ENCODE peak calls at places on chromosome 15, in seven cellular contexts. A is colonic mucosa, B is thyroid gland, H is body of pancreas, K is A549, Y is A673, E is spleen. T is an unnamed sample.

GRCh38 chr15:58981808-58982475 is 5.5 kb upstream of the RNF111 start:
- DNase-seq in A (no peak), B (no peak), H (no peak), K (no peak), Y (no peak), E (no peak), T (no peak)

GRCh38 chr15:101042320-101042719 is 123.2 kb downstream of the LRRK1 start:
- DNase-seq in A (peak), B (no peak), H (peak), K (no peak), Y (no peak), E (peak), T (peak)

GRCh38 chr15:60184579-60184978 is 180.5 kb downstream of the FOXB1 start:
- DNase-seq in A (no peak), B (peak), H (no peak), K (no peak), Y (no peak), E (no peak), T (no peak)

GRCh38 chr15:60218256-60218655 is 179.5 kb downstream of the ANXA2 start:
- DNase-seq in A (no peak), B (no peak), H (no peak), K (no peak), Y (no peak), E (no peak), T (no peak)

GRCh38 chr15:95872366-95872771 is 458.1 kb upstream of the NR2F2 start:
- DNase-seq in A (no peak), B (no peak), H (no peak), K (no peak), Y (no peak), E (no peak), T (no peak)

GRCh38 chr15:81333363-81333762 is 9.4 kb upstream of the STARD5 start:
- DNase-seq in A (no peak), B (no peak), H (no peak), K (no peak), Y (no peak), E (no peak), T (no peak)

GRCh38 chr15:58246041-58246440 is 107.9 kb downstream of the AQP9 start:
- DNase-seq in A (no peak), B (no peak), H (no peak), K (no peak), Y (no peak), E (no peak), T (no peak)

GRCh38 chr15:41919201-41919820 is 25.5 kb upstream of the SPTBN5 start:
- DNase-seq in A (no peak), B (no peak), H (peak), K (no peak), Y (no peak), E (peak), T (no peak)

GRCh38 chr15:80942746-80943565 is 46.7 kb downstream of the MESD start:
- DNase-seq in A (no peak), B (peak), H (no peak), K (no peak), Y (no peak), E (no peak), T (no peak)

GRCh38 chr15:93384886-93385285 is 295.9 kb upstream of the RGMA start:
- DNase-seq in A (no peak), B (no peak), H (no peak), K (no peak), Y (no peak), E (no peak), T (no peak)

GRCh38 chr15:58666957-58667356 is 82.5 kb downstream of the ADAM10 start:
- DNase-seq in A (no peak), B (no peak), H (no peak), K (no peak), Y (no peak), E (no peak), T (no peak)

GRCh38 chr15:44265757-44266156 is 22.8 kb upstream of the GOLM2 start:
- DNase-seq in A (no peak), B (no peak), H (no peak), K (no peak), Y (peak), E (no peak), T (no peak)

GRCh38 chr15:24961967-24962366 is 7.2 kb downstream of the SNRPN start:
- DNase-seq in A (no peak), B (no peak), H (no peak), K (no peak), Y (no peak), E (no peak), T (no peak)

GRCh38 chr15:82570721-82571519 is 30.7 kb upstream of the RPS17 start:
- DNase-seq in A (no peak), B (no peak), H (no peak), K (no peak), Y (no peak), E (no peak), T (no peak)

GRCh38 chr15:59738676-59739075 is 49.6 kb upstream of the BNIP2 start:
- DNase-seq in A (no peak), B (no peak), H (no peak), K (no peak), Y (no peak), E (no peak), T (no peak)

GRCh38 chr15:25863067-25863967 is at the start of gene ATP10A:
- DNase-seq in A (no peak), B (no peak), H (no peak), K (no peak), Y (no peak), E (no peak), T (no peak)

GRCh38 chr15:87348746-87349145 is 907.8 kb downstream of the NTRK3 start:
- DNase-seq in A (no peak), B (no peak), H (no peak), K (no peak), Y (no peak), E (no peak), T (no peak)

GRCh38 chr15:97745481-97746071 is 214.9 kb upstream of the ARRDC4 start:
- DNase-seq in A (peak), B (no peak), H (peak), K (peak), Y (peak), E (no peak), T (no peak)

GRCh38 chr15:68621535-68621934 is 42.7 kb downstream of the CORO2B start:
- DNase-seq in A (no peak), B (no peak), H (no peak), K (no peak), Y (no peak), E (no peak), T (no peak)

GRCh38 chr15:68618339-68619302 is 39.8 kb downstream of the CORO2B start:
- DNase-seq in A (no peak), B (no peak), H (no peak), K (no peak), Y (no peak), E (no peak), T (no peak)

GRCh38 chr15:68620721-68621528 is 42.1 kb downstream of the CORO2B start:
- DNase-seq in A (peak), B (peak), H (peak), K (no peak), Y (peak), E (no peak), T (no peak)

GRCh38 chr15:68617777-68618176 is 39.0 kb downstream of the CORO2B start:
- DNase-seq in A (no peak), B (no peak), H (no peak), K (no peak), Y (no peak), E (no peak), T (no peak)

DNA sequence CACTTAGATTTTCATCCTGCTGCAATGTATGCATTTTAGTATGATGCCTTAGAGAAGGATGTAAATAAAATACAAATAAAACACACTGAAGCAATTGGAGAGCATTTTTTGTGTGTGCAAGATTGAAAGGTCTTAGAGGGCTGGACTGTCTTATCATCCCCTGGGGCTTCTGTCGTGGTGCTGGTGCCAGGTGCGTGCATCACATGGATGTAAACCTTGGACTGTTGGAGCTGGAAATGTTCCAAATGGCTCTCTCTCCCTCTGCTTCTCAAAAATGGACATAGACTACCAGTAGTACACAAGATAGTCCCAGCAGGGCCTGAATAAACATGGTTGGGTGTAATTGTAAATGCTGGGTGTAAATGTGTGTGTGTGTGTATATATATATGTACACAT is 40.5 kb downstream of the CORO2B start:
- DNase-seq in A (no peak), B (no peak), H (no peak), K (no peak), Y (no peak), E (no peak), T (no peak)
- H3K27ac ChIP-seq in A (no peak), B (no peak), H (no peak), K (no peak), Y (no peak), E (no peak), T (no peak)

GRCh38 chr15:62348528-62349087 is 183.5 kb upstream of the C2CD4B start:
- DNase-seq in A (no peak), B (no peak), H (no peak), K (no peak), Y (no peak), E (no peak), T (no peak)

GRCh38 chr15:62346168-62346567 is 181.1 kb upstream of the C2CD4B start:
- DNase-seq in A (no peak), B (no peak), H (no peak), K (no peak), Y (no peak), E (no peak), T (no peak)

GRCh38 chr15:62344806-62345539 is 179.9 kb upstream of the C2CD4B start:
- DNase-seq in A (peak), B (peak), H (peak), K (peak), Y (peak), E (peak), T (no peak)

GRCh38 chr15:62350744-62351143 is 185.7 kb upstream of the C2CD4B start:
- DNase-seq in A (no peak), B (no peak), H (no peak), K (no peak), Y (no peak), E (no peak), T (no peak)

GRCh38 chr15:62348119-62348518 is 183.0 kb upstream of the C2CD4B start:
- DNase-seq in A (no peak), B (no peak), H (no peak), K (no peak), Y (no peak), E (no peak), T (no peak)
- H3K27ac ChIP-seq in A (peak), B (no peak), H (no peak), K (no peak), Y (no peak), E (no peak), T (no peak)

DNA sequence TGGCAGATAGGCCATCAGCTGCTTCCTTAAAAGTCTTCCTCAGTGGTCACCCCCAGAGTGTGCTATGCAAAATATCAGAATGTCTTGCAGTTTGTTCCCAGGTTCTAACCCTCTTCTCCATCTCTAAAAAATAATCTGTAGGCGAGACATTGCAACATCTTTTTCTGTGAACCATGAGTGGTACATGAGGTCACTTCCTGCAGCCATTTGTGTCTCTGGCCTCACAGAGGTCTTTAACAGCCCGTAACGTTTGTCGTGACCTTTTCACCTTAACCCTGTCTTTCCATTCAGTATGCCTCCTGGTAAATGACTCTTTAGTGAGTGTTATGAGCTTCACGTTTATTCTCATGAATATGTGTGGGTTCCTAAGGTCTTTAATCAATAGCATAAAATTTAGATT is 145.4 kb downstream of the KLHL25 start:
- DNase-seq in A (no peak), B (no peak), H (no peak), K (no peak), Y (peak), E (no peak), T (no peak)
- H3K27ac ChIP-seq in A (peak), B (no peak), H (peak), K (peak), Y (no peak), E (peak), T (peak)

GRCh38 chr15:36796161-36796560 is 216.7 kb downstream of the CDIN1 start:
- DNase-seq in A (no peak), B (no peak), H (no peak), K (no peak), Y (no peak), E (no peak), T (no peak)

GRCh38 chr15:36798366-36798765 is 218.9 kb downstream of the CDIN1 start:
- DNase-seq in A (no peak), B (no peak), H (no peak), K (peak), Y (no peak), E (no peak), T (no peak)

GRCh38 chr15:36797128-36797527 is 217.7 kb downstream of the CDIN1 start:
- DNase-seq in A (no peak), B (no peak), H (no peak), K (no peak), Y (no peak), E (no peak), T (no peak)

GRCh38 chr15:36802861-36803531 is 223.6 kb downstream of the CDIN1 start:
- DNase-seq in A (no peak), B (peak), H (no peak), K (no peak), Y (no peak), E (no peak), T (no peak)

GRCh38 chr15:36798789-36799188 is 219.4 kb downstream of the CDIN1 start:
- DNase-seq in A (no peak), B (no peak), H (no peak), K (no peak), Y (no peak), E (no peak), T (no peak)
- H3K27ac ChIP-seq in A (no peak), B (no peak), H (no peak), K (peak), Y (no peak), E (no peak), T (no peak)

DNA sequence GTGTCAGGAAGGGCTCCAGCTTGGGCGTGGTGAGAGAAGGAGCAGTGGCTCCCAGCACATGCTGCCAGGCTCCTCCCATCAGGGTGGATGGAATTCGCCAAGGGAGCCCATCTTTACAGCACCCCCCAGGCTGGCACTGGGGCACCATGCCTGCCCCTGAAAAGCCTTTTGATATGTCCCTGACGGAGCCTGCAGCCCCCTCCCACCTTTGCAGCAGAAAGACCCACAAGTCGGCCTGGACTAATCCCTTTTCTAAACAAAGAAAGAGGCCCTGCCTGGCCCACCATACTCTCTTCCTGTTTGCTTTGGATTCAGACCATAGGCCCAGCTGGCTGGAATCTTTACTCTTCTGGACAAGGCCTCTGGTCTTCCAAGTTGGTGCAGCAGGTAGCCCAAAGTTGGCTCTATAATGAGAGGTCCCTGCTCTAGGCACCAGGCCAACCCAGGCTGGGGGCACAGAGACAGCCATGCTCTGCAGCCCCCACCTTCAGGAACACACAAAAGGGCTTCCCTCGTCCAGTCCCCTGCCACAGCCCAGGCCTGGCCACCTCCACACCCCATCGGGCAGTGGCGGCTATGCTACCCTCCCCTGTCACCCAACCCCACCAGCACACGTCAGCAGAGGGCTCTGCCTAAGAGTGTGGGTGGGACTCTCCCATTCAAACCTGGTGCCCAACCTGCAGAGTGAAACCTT is 5.4 kb downstream of the ANPEP start:
- DNase-seq in A (no peak), B (no peak), H (peak), K (no peak), Y (no peak), E (peak), T (no peak)
- H3K27ac ChIP-seq in A (no peak), B (no peak), H (peak), K (peak), Y (no peak), E (no peak), T (no peak)

GRCh38 chr15:71662306-71662705 is 148.0 kb upstream of the NR2E3 start:
- DNase-seq in A (no peak), B (no peak), H (no peak), K (no peak), Y (no peak), E (no peak), T (no peak)
- H3K27ac ChIP-seq in A (no peak), B (no peak), H (no peak), K (no peak), Y (no peak), E (no peak), T (peak)

GRCh38 chr15:29872716-29873115 is 50.4 kb upstream of the TJP1 start:
- DNase-seq in A (no peak), B (no peak), H (peak), K (no peak), Y (no peak), E (no peak), T (no peak)
- H3K27ac ChIP-seq in A (no peak), B (no peak), H (peak), K (no peak), Y (no peak), E (no peak), T (no peak)

DNA sequence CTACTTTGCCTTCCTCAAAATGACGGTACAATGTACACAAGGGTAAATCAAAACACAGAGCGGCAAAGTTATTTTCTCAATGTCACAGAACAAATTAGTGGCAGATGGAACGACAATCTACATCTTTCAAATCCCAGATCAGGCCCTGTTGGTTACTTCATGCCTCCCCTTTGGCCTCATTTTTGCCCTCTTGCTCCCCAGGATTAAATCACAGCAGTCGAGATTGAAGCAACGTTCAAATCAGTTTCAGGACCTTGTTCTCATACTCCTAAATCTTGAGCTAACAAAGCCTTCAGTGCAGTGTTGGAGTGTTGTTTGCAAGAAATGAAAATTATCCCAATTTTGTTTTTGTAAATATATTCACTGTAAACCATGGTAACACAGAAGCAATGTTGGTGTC is 91.4 kb downstream of the FBN1 start:
- DNase-seq in A (no peak), B (no peak), H (no peak), K (no peak), Y (no peak), E (no peak), T (no peak)
- H3K27ac ChIP-seq in A (no peak), B (no peak), H (no peak), K (no peak), Y (peak), E (no peak), T (no peak)

GRCh38 chr15:70320077-70320830 is 222.5 kb upstream of the TLE3 start:
- DNase-seq in A (no peak), B (no peak), H (no peak), K (no peak), Y (no peak), E (no peak), T (no peak)
- H3K27ac ChIP-seq in A (no peak), B (no peak), H (no peak), K (no peak), Y (no peak), E (no peak), T (peak)